ENCODE peak calls at places on chromosomes 2 and 18, in seven cellular contexts. U is stomach, Q is left ventricle myocardium inferior, W is thoracic aorta, J is neural progenitor cell, K is coronary artery, Y is PC-3. N is an unnamed sample.

GRCh38 chr18:42038936-42039335 is 83.9 kb downstream of the PIK3C3 start:
- DNase-seq in U (no peak), Q (no peak), W (no peak), J (no peak), K (no peak), Y (no peak), N (no peak)

GRCh38 chr2:173119069-173119807 is 43.6 kb downstream of the MAP3K20 start:
- DNase-seq in U (no peak), Q (no peak), W (no peak), J (no peak), K (no peak), Y (no peak), N (no peak)

GRCh38 chr2:199100326-199101110 is 357.2 kb downstream of the SATB2 start:
- DNase-seq in U (no peak), Q (no peak), W (no peak), J (no peak), K (no peak), Y (no peak), N (no peak)

GRCh38 chr2:162100579-162100978 is 26.6 kb upstream of the DPP4 start:
- DNase-seq in U (no peak), Q (no peak), W (no peak), J (no peak), K (no peak), Y (no peak), N (no peak)

GRCh38 chr2:66699481-66700180 is 264.7 kb downstream of the MEIS1 start:
- DNase-seq in U (no peak), Q (no peak), W (no peak), J (no peak), K (no peak), Y (no peak), N (no peak)

GRCh38 chr2:24492283-24493272 is 1.5 kb downstream of the NCOA1 start:
- DNase-seq in U (no peak), Q (no peak), W (no peak), J (peak), K (no peak), Y (peak), N (no peak)

GRCh38 chr2:118223487-118224136 is 135.3 kb downstream of the INSIG2 start:
- DNase-seq in U (no peak), Q (no peak), W (no peak), J (peak), K (no peak), Y (no peak), N (no peak)

GRCh38 chr2:188620916-188621315 is 329.2 kb downstream of the GULP1 start:
- DNase-seq in U (no peak), Q (no peak), W (no peak), J (no peak), K (no peak), Y (no peak), N (no peak)

GRCh38 chr18:59456657-59457056 is 97.6 kb upstream of the LMAN1 start:
- DNase-seq in U (no peak), Q (no peak), W (no peak), J (no peak), K (no peak), Y (no peak), N (no peak)

GRCh38 chr2:223563462-223563861 is 38.7 kb downstream of the SCG2 start:
- DNase-seq in U (no peak), Q (no peak), W (no peak), J (no peak), K (no peak), Y (peak), N (no peak)

GRCh38 chr2:205216580-205216979 is 465.7 kb upstream of the NRP2 start:
- DNase-seq in U (no peak), Q (no peak), W (no peak), J (no peak), K (no peak), Y (no peak), N (no peak)

GRCh38 chr2:20178404-20179178 is 46.3 kb downstream of the SDC1 start:
- DNase-seq in U (no peak), Q (no peak), W (no peak), J (no peak), K (no peak), Y (no peak), N (no peak)

GRCh38 chr2:20177556-20178403 is 47.1 kb downstream of the SDC1 start:
- DNase-seq in U (no peak), Q (no peak), W (no peak), J (no peak), K (no peak), Y (no peak), N (no peak)

GRCh38 chr2:20179179-20179754 is 45.7 kb downstream of the SDC1 start:
- DNase-seq in U (no peak), Q (no peak), W (no peak), J (no peak), K (no peak), Y (no peak), N (no peak)

GRCh38 chr2:20175267-20175666 is 49.7 kb downstream of the SDC1 start:
- DNase-seq in U (peak), Q (no peak), W (no peak), J (no peak), K (peak), Y (no peak), N (no peak)

DNA sequence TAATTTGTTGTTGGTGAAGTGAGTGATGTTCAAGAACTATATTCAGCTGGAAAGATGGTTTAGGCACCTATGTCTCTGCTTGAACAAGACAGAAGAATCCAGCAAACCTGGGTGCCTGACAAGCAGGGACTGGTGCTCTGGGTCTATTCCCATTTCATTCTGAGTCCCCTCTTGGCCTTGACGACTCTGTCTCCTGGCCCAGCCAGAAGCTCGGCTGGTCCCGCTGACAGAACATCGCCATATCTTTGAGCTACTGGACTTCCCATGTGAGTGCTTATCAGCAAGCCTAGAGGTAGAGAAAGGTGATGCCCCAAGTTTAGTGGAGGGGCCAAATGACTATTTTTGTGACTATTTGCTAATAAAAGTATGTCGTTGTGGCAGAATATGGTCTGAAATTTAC is 48.2 kb downstream of the SDC1 start:
- DNase-seq in U (no peak), Q (no peak), W (no peak), J (no peak), K (no peak), Y (no peak), N (no peak)
- H3K27ac ChIP-seq in U (no peak), Q (no peak), W (no peak), J (no peak), K (no peak), Y (no peak), N (no peak)

DNA sequence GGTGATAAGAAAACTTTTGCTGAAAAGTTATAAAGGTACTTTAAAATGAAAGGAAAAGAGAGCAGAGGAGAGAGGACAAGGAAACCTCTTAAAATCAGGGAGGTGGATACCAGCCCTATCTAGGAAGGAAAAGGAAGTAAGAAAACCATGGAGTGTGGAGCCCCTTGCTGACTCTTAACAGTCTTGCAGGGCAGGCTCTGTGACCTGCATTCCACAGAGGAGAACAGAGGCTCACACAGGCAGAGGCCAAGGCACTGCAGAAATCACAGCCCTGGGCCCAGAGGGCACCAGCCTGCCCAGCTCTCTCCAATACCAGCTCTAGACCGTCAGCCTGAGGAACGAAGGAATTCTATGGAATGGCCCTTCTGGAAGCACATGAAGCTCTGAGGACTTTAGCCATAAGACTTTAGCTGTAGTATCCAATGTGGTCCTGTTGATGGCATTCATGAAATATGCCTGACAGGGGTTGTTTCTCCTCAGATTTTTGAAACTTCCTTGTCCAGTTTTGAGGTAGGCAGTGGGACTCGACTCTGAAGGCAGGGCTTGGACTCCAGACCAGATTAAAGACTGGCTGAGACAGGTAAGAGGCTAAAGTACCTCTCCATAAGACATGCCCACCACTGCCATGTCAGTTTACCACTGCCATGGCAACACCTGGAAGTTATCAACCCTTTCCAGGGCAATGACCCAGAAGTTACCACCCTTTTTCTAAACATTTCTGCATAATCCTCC is 216.3 kb downstream of the ANAPC1 start:
- DNase-seq in U (peak), Q (no peak), W (no peak), J (no peak), K (peak), Y (peak), N (no peak)
- TF ChIP-seq CTCF in U (peak), Q (peak), W (peak), J (no peak), K (no peak), Y (peak), N (no peak)

DNA sequence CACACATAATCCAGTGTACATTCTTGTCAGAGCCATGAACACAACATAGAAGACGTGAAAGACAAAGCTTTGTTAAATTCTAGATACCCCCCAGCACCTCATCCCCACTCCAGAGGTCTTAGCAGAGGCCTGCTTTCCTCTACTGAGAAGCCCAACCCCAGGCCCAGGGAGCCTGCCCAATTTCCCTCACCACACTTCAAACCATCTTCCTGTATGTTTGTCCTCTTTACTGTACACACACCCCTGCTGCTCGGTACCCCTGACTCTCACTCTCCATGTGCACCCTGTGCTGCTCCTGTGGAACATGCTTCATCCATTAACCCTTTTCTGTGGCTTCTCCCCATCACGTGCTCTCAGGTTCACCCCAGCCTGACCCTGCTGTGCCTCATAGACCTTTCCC is 37.2 kb downstream of the BOLA3 start:
- DNase-seq in U (no peak), Q (no peak), W (no peak), J (no peak), K (no peak), Y (no peak), N (no peak)
- H3K4me3 ChIP-seq in U (no peak), Q (no peak), W (no peak), J (no peak), K (no peak), Y (no peak), N (no peak)

DNA sequence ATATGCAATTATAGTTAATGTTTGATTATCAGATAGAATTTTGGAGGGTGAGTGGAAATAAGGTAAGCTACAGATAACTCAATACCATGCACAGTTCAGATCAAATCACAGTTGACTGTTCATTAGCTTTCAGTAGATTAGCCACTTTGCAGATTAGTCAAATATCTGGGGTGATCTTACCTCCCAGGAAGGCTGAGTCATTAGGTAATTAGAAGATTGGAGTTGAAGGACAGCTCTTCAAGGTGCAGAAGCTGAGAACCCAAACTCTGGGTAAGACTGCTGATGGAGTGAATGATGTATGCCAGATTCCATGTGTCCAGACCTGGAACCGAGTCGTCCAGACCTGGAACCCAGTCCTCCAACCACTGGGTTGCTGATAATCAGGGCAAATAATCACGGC is 262.8 kb upstream of the UBE2E3 start:
- DNase-seq in U (no peak), Q (no peak), W (no peak), J (no peak), K (no peak), Y (no peak), N (no peak)
- H3K27ac ChIP-seq in U (no peak), Q (no peak), W (no peak), J (no peak), K (no peak), Y (no peak), N (no peak)

GRCh38 chr2:29398384-29399237 is 283.4 kb downstream of the CLIP4 start:
- DNase-seq in U (no peak), Q (no peak), W (no peak), J (no peak), K (no peak), Y (no peak), N (no peak)
- TF ChIP-seq CTCF in U (no peak), Q (no peak), W (no peak), J (no peak), K (no peak), Y (no peak), N (no peak)